ENCODE peak calls at places on chromosomes 7 and 10, in ten cellular contexts. One of them, this sample, is unnamed.

GRCh38 chr7:107150375-107151073 is 18.3 kb upstream of the HBP1 start:
- DNase-seq in anterior cingulate cortex: no peak
- DNase-seq in stimulated activated CD8-positive, alpha-beta memory T cell treated with anti-CD3 and anti-CD28 coated beads, Interleukin-7, amount 100 ng/mL, for 1 hour: peak
- DNase-seq in stimulated activated CD4-positive, alpha-beta T cell treated with anti-CD3 and anti-CD28 coated beads, TNF-alpha, amount 100 ng/mL, for 24 hours: peak
- DNase-seq in RWPE1: peak
- DNase-seq in left ventricle myocardium superior: peak
- DNase-seq in activated CD4-positive, CD25-positive, alpha-beta regulatory T cell: peak
- DNase-seq in NCI-H446: peak
- DNase-seq in NCI-H2171 treated with DMSO at 0.1 percent for 48 hours: peak
- DNase-seq in mesothelial cell of epicardium: peak
- DNase-seq in this sample: peak

GRCh38 chr10:128438417-128439063 is 312.3 kb upstream of the MKI67 start:
- DNase-seq in anterior cingulate cortex: no peak
- DNase-seq in stimulated activated CD8-positive, alpha-beta memory T cell treated with anti-CD3 and anti-CD28 coated beads, Interleukin-7, amount 100 ng/mL, for 1 hour: no peak
- DNase-seq in stimulated activated CD4-positive, alpha-beta T cell treated with anti-CD3 and anti-CD28 coated beads, TNF-alpha, amount 100 ng/mL, for 24 hours: no peak
- DNase-seq in RWPE1: no peak
- DNase-seq in left ventricle myocardium superior: no peak
- DNase-seq in activated CD4-positive, CD25-positive, alpha-beta regulatory T cell: no peak
- DNase-seq in NCI-H446: no peak
- DNase-seq in NCI-H2171 treated with DMSO at 0.1 percent for 48 hours: no peak
- DNase-seq in mesothelial cell of epicardium: no peak
- DNase-seq in this sample: no peak

GRCh38 chr10:19012111-19012510 is 36.5 kb upstream of the MALRD1 start:
- DNase-seq in anterior cingulate cortex: no peak
- DNase-seq in stimulated activated CD8-positive, alpha-beta memory T cell treated with anti-CD3 and anti-CD28 coated beads, Interleukin-7, amount 100 ng/mL, for 1 hour: no peak
- DNase-seq in stimulated activated CD4-positive, alpha-beta T cell treated with anti-CD3 and anti-CD28 coated beads, TNF-alpha, amount 100 ng/mL, for 24 hours: no peak
- DNase-seq in RWPE1: no peak
- DNase-seq in left ventricle myocardium superior: no peak
- DNase-seq in activated CD4-positive, CD25-positive, alpha-beta regulatory T cell: no peak
- DNase-seq in NCI-H446: no peak
- DNase-seq in NCI-H2171 treated with DMSO at 0.1 percent for 48 hours: no peak
- DNase-seq in mesothelial cell of epicardium: no peak
- DNase-seq in this sample: no peak

GRCh38 chr7:106465704-106466468 is 181.1 kb upstream of the NAMPT start:
- DNase-seq in anterior cingulate cortex: no peak
- DNase-seq in stimulated activated CD8-positive, alpha-beta memory T cell treated with anti-CD3 and anti-CD28 coated beads, Interleukin-7, amount 100 ng/mL, for 1 hour: no peak
- DNase-seq in stimulated activated CD4-positive, alpha-beta T cell treated with anti-CD3 and anti-CD28 coated beads, TNF-alpha, amount 100 ng/mL, for 24 hours: no peak
- DNase-seq in RWPE1: no peak
- DNase-seq in left ventricle myocardium superior: no peak
- DNase-seq in activated CD4-positive, CD25-positive, alpha-beta regulatory T cell: no peak
- DNase-seq in NCI-H446: no peak
- DNase-seq in NCI-H2171 treated with DMSO at 0.1 percent for 48 hours: no peak
- DNase-seq in mesothelial cell of epicardium: no peak
- DNase-seq in this sample: no peak

GRCh38 chr10:23381298-23381697 is 36.7 kb upstream of the C10orf67 start:
- DNase-seq in anterior cingulate cortex: no peak
- DNase-seq in stimulated activated CD8-positive, alpha-beta memory T cell treated with anti-CD3 and anti-CD28 coated beads, Interleukin-7, amount 100 ng/mL, for 1 hour: no peak
- DNase-seq in stimulated activated CD4-positive, alpha-beta T cell treated with anti-CD3 and anti-CD28 coated beads, TNF-alpha, amount 100 ng/mL, for 24 hours: no peak
- DNase-seq in RWPE1: no peak
- DNase-seq in left ventricle myocardium superior: no peak
- DNase-seq in activated CD4-positive, CD25-positive, alpha-beta regulatory T cell: no peak
- DNase-seq in NCI-H446: no peak
- DNase-seq in NCI-H2171 treated with DMSO at 0.1 percent for 48 hours: no peak
- DNase-seq in mesothelial cell of epicardium: no peak
- DNase-seq in this sample: no peak

GRCh38 chr7:55538538-55538937 is 33.8 kb downstream of the VOPP1 start:
- DNase-seq in anterior cingulate cortex: no peak
- DNase-seq in stimulated activated CD8-positive, alpha-beta memory T cell treated with anti-CD3 and anti-CD28 coated beads, Interleukin-7, amount 100 ng/mL, for 1 hour: no peak
- DNase-seq in stimulated activated CD4-positive, alpha-beta T cell treated with anti-CD3 and anti-CD28 coated beads, TNF-alpha, amount 100 ng/mL, for 24 hours: no peak
- DNase-seq in RWPE1: peak
- DNase-seq in left ventricle myocardium superior: no peak
- DNase-seq in activated CD4-positive, CD25-positive, alpha-beta regulatory T cell: no peak
- DNase-seq in NCI-H446: no peak
- DNase-seq in NCI-H2171 treated with DMSO at 0.1 percent for 48 hours: no peak
- DNase-seq in mesothelial cell of epicardium: no peak
- DNase-seq in this sample: no peak

GRCh38 chr7:137007001-137007725 is 138.7 kb downstream of the CHRM2 start:
- DNase-seq in anterior cingulate cortex: no peak
- DNase-seq in stimulated activated CD8-positive, alpha-beta memory T cell treated with anti-CD3 and anti-CD28 coated beads, Interleukin-7, amount 100 ng/mL, for 1 hour: no peak
- DNase-seq in stimulated activated CD4-positive, alpha-beta T cell treated with anti-CD3 and anti-CD28 coated beads, TNF-alpha, amount 100 ng/mL, for 24 hours: no peak
- DNase-seq in RWPE1: no peak
- DNase-seq in left ventricle myocardium superior: no peak
- DNase-seq in activated CD4-positive, CD25-positive, alpha-beta regulatory T cell: no peak
- DNase-seq in NCI-H446: no peak
- DNase-seq in NCI-H2171 treated with DMSO at 0.1 percent for 48 hours: no peak
- DNase-seq in mesothelial cell of epicardium: no peak
- DNase-seq in this sample: no peak

GRCh38 chr7:122412886-122413285 is 108.3 kb upstream of the FEZF1 start:
- DNase-seq in anterior cingulate cortex: no peak
- DNase-seq in stimulated activated CD8-positive, alpha-beta memory T cell treated with anti-CD3 and anti-CD28 coated beads, Interleukin-7, amount 100 ng/mL, for 1 hour: no peak
- DNase-seq in stimulated activated CD4-positive, alpha-beta T cell treated with anti-CD3 and anti-CD28 coated beads, TNF-alpha, amount 100 ng/mL, for 24 hours: no peak
- DNase-seq in RWPE1: no peak
- DNase-seq in left ventricle myocardium superior: no peak
- DNase-seq in activated CD4-positive, CD25-positive, alpha-beta regulatory T cell: no peak
- DNase-seq in NCI-H446: no peak
- DNase-seq in NCI-H2171 treated with DMSO at 0.1 percent for 48 hours: no peak
- DNase-seq in mesothelial cell of epicardium: no peak
- DNase-seq in this sample: no peak

GRCh38 chr7:4739528-4739992 is 35.9 kb upstream of the AP5Z1 start:
- DNase-seq in anterior cingulate cortex: no peak
- DNase-seq in stimulated activated CD8-positive, alpha-beta memory T cell treated with anti-CD3 and anti-CD28 coated beads, Interleukin-7, amount 100 ng/mL, for 1 hour: no peak
- DNase-seq in stimulated activated CD4-positive, alpha-beta T cell treated with anti-CD3 and anti-CD28 coated beads, TNF-alpha, amount 100 ng/mL, for 24 hours: no peak
- DNase-seq in RWPE1: no peak
- DNase-seq in left ventricle myocardium superior: peak
- DNase-seq in activated CD4-positive, CD25-positive, alpha-beta regulatory T cell: no peak
- DNase-seq in NCI-H446: no peak
- DNase-seq in NCI-H2171 treated with DMSO at 0.1 percent for 48 hours: no peak
- DNase-seq in mesothelial cell of epicardium: no peak
- DNase-seq in this sample: no peak

GRCh38 chr7:108291791-108292440 is 161.8 kb upstream of the LAMB4 start:
- DNase-seq in anterior cingulate cortex: no peak
- DNase-seq in stimulated activated CD8-positive, alpha-beta memory T cell treated with anti-CD3 and anti-CD28 coated beads, Interleukin-7, amount 100 ng/mL, for 1 hour: no peak
- DNase-seq in stimulated activated CD4-positive, alpha-beta T cell treated with anti-CD3 and anti-CD28 coated beads, TNF-alpha, amount 100 ng/mL, for 24 hours: no peak
- DNase-seq in RWPE1: no peak
- DNase-seq in left ventricle myocardium superior: no peak
- DNase-seq in activated CD4-positive, CD25-positive, alpha-beta regulatory T cell: no peak
- DNase-seq in NCI-H446: peak
- DNase-seq in NCI-H2171 treated with DMSO at 0.1 percent for 48 hours: peak
- DNase-seq in mesothelial cell of epicardium: no peak
- DNase-seq in this sample: no peak

GRCh38 chr10:1414893-1415292 is 322.4 kb downstream of the ADARB2 start:
- DNase-seq in anterior cingulate cortex: no peak
- DNase-seq in stimulated activated CD8-positive, alpha-beta memory T cell treated with anti-CD3 and anti-CD28 coated beads, Interleukin-7, amount 100 ng/mL, for 1 hour: no peak
- DNase-seq in stimulated activated CD4-positive, alpha-beta T cell treated with anti-CD3 and anti-CD28 coated beads, TNF-alpha, amount 100 ng/mL, for 24 hours: no peak
- DNase-seq in RWPE1: no peak
- DNase-seq in left ventricle myocardium superior: no peak
- DNase-seq in activated CD4-positive, CD25-positive, alpha-beta regulatory T cell: no peak
- DNase-seq in NCI-H446: no peak
- DNase-seq in NCI-H2171 treated with DMSO at 0.1 percent for 48 hours: no peak
- DNase-seq in mesothelial cell of epicardium: no peak
- DNase-seq in this sample: no peak

GRCh38 chr10:8051851-8052257 is 2.6 kb upstream of the GATA3 start:
- DNase-seq in anterior cingulate cortex: no peak
- DNase-seq in stimulated activated CD8-positive, alpha-beta memory T cell treated with anti-CD3 and anti-CD28 coated beads, Interleukin-7, amount 100 ng/mL, for 1 hour: no peak
- DNase-seq in stimulated activated CD4-positive, alpha-beta T cell treated with anti-CD3 and anti-CD28 coated beads, TNF-alpha, amount 100 ng/mL, for 24 hours: no peak
- DNase-seq in RWPE1: no peak
- DNase-seq in left ventricle myocardium superior: no peak
- DNase-seq in activated CD4-positive, CD25-positive, alpha-beta regulatory T cell: no peak
- DNase-seq in NCI-H446: no peak
- DNase-seq in NCI-H2171 treated with DMSO at 0.1 percent for 48 hours: no peak
- DNase-seq in mesothelial cell of epicardium: peak
- DNase-seq in this sample: no peak

This sample was measured in NCI-H1930.